ENCODE peak calls at places on chromosomes 13 and 19, in six cellular contexts. D is uterus, V is heart left ventricle, T is breast epithelium, G is body of pancreas, A is transverse colon. R is an unnamed sample. For H3K36me3, the result is how much of the 10 kb centered on the place peaks cover.

GRCh38 chr13:48235100-48235813 is 2.3 kb downstream of the ITM2B start:
- DNase-seq in D (no peak), V (no peak), T (no peak), G (peak), A (peak), R (peak)

GRCh38 chr13:20387441-20387971 is 138.2 kb downstream of the CRYL1 start:
- DNase-seq in D (no peak), V (no peak), T (no peak), G (no peak), A (no peak), R (no peak)

GRCh38 chr19:6103217-6103644 is 7.1 kb downstream of the RFX2 start:
- DNase-seq in D (peak), V (peak), T (peak), G (peak), A (peak), R (peak)

GRCh38 chr19:9932835-9933234 is 3.5 kb downstream of the OLFM2 start:
- DNase-seq in D (no peak), V (no peak), T (no peak), G (no peak), A (no peak), R (no peak)

GRCh38 chr19:12872941-12873890 is 8.0 kb downstream of the DNASE2 start:
- DNase-seq in D (no peak), V (no peak), T (no peak), G (peak), A (peak), R (peak)

GRCh38 chr13:113043931-113044330 is 61.7 kb upstream of the F7 start:
- DNase-seq in D (no peak), V (no peak), T (no peak), G (no peak), A (no peak), R (no peak)

GRCh38 chr13:23921451-23921888 is 24.2 kb upstream of the C1QTNF9B start:
- DNase-seq in D (no peak), V (no peak), T (no peak), G (no peak), A (no peak), R (no peak)

GRCh38 chr19:54416695-54417491 is 1.6 kb downstream of the TTYH1 start:
- DNase-seq in D (no peak), V (no peak), T (no peak), G (no peak), A (no peak), R (no peak)

GRCh38 chr13:32428581-32429072 is 697 bp upstream of the N4BP2L1 start:
- DNase-seq in D (no peak), V (no peak), T (no peak), G (no peak), A (no peak), R (no peak)

GRCh38 chr13:24161010-24161775 is 673 bp downstream of the SPATA13 start:
- DNase-seq in D (no peak), V (peak), T (peak), G (peak), A (peak), R (peak)

GRCh38 chr19:11652056-11652455 is 54.8 kb downstream of the ZNF627 start:
- DNase-seq in D (no peak), V (no peak), T (no peak), G (no peak), A (no peak), R (no peak)

GRCh38 chr13:40586886-40587285 is 79.6 kb downstream of the FOXO1 start:
- DNase-seq in D (no peak), V (no peak), T (no peak), G (no peak), A (no peak), R (no peak)

GRCh38 chr19:34044011-34044410 is 128.3 kb upstream of the LSM14A start:
- DNase-seq in D (no peak), V (no peak), T (no peak), G (no peak), A (no peak), R (no peak)

GRCh38 chr13:90950134-90950533 is 397.4 kb upstream of the MIR17HG start:
- DNase-seq in D (no peak), V (no peak), T (no peak), G (no peak), A (no peak), R (no peak)

GRCh38 chr13:112947796-112948195 is 21.2 kb upstream of the MCF2L start:
- DNase-seq in D (no peak), V (no peak), T (no peak), G (no peak), A (no peak), R (no peak)

GRCh38 chr13:53408847-53409568 is 380.4 kb downstream of the OLFM4 start:
- DNase-seq in D (no peak), V (no peak), T (no peak), G (no peak), A (no peak), R (no peak)

GRCh38 chr13:29937836-29938235 is 87.4 kb upstream of the UBL3 start:
- DNase-seq in D (no peak), V (no peak), T (no peak), G (no peak), A (no peak), R (no peak)

GRCh38 chr19:18282021-18282787 is 782 bp upstream of the JUND start:
- DNase-seq in D (no peak), V (no peak), T (no peak), G (no peak), A (no peak), R (no peak)

GRCh38 chr13:113564331-113565023 is 20.1 kb upstream of the TFDP1 start:
- DNase-seq in D (no peak), V (no peak), T (peak), G (no peak), A (peak), R (peak)

GRCh38 chr19:41386442-41386841 is 10.1 kb downstream of the TMEM91 start:
- DNase-seq in D (peak), V (no peak), T (no peak), G (no peak), A (no peak), R (peak)
- H3K36me3 ChIP-seq in D (under half), V (under half), T (under half), G (under half), A (under half), R (under half)

GRCh38 chr19:51772977-51773376 is 12.0 kb downstream of the FPR2 start:
- DNase-seq in D (no peak), V (no peak), T (no peak), G (no peak), A (no peak), R (no peak)

GRCh38 chr19:51771369-51771768 is 10.4 kb downstream of the FPR2 start:
- DNase-seq in D (no peak), V (no peak), T (no peak), G (no peak), A (no peak), R (peak)
- TF ChIP-seq POLR2A in D (no peak), V (no peak), T (no peak), G (no peak), A (no peak), R (no peak)

GRCh38 chr13:43008591-43008990 is 14.8 kb upstream of the DNAJC15 start:
- DNase-seq in D (no peak), V (no peak), T (no peak), G (no peak), A (no peak), R (no peak)
- H3K36me3 ChIP-seq in D (under half), V (under half), T (under half), G (under half), A (under half), R (under half)

DNA sequence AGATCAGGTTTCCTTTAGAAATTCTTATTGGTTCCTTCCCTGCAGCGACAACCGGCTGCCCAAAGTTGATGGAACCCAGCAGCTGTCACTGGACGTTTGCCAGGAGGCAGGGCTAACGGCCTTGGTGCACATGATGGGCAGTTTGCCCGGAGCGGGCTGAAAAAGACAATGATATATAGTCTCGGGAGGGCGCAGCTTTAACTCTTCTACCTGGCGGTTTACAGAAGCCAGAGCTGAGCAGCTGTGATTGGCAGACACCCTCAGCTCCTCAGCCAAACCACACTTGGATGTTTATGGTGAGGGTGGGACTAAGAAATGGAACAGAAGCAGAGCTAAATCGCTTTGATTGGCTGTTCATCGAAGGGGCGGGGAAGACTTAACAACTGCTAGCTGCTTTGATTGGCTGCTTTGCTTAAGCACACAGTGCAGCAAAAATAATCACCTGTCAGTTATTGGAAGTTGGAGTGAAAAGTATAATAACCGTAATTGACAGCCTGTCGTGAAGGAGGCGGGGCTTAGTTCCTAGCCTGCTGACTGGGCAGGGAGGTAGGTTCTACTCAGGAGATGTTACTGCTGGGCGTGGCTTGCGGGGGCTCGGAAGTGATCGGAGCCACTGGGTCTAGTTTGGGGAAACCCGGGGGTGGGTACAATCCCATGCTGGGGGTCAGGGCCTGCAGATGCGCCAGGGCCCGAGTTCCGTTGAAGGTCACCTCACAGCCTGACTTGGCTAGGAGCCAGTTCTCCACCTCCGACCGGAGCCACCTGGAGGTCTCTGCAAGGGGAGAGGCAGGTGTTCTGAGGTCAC is 7.5 kb downstream of the EMP3 start:
- DNase-seq in D (peak), V (peak), T (peak), G (peak), A (peak), R (peak)
- TF ChIP-seq POLR2A in D (peak), V (peak), T (no peak), G (no peak), A (peak), R (no peak)

DNA sequence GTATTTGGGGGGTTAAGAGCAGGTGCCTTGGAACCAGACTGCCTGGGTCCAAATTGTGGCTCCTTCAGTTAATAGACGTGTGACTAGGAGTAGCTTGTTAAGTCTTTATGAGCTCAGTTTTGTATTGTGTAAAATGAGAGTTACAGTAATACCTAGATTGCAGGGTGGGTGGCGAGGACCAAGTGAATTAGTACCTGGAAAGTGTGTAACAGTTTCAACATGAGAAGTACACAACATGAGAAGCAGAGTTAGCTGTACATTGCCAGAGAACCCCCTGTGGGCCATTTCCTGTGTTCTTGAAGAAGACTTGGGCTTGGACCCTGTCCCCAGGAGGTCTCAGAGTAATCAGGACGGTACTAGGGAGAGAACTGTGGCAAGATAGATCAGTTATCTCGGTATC is 36.8 kb downstream of the PPP2R1A start:
- DNase-seq in D (no peak), V (no peak), T (no peak), G (no peak), A (no peak), R (no peak)
- H3K36me3 ChIP-seq in D (under half), V (half or more), T (under half), G (under half), A (half or more), R (under half)